ENCODE peak calls at places on chromosomes 13 and 19, in nine cellular contexts. D is RWPE1, Q is gastrocnemius medialis, X is brain microvascular endothelial cell, Y is tibial artery, I is left lung, T is mesothelial cell of epicardium, M is fibroblast of lung, K is suprapubic skin. P is an unnamed sample.
A peak's percentile ranks its signal among the peaks of the same experiment; 100 is the strongest.

GRCh38 chr13:44844786-44845185 is 144.5 kb downstream of the NUFIP1 start:
- DNase-seq in I (no peak), D (no peak), Q (no peak), X (no peak), M (no peak), T (no peak), K (no peak), Y (no peak), P (no peak)

GRCh38 chr19:43527860-43528622 is 1.0 kb upstream of the ETHE1 start:
- DNase-seq in T (no peak), X (no peak), I (no peak), K (no peak), Q (no peak), M (no peak), D (no peak), Y (peak; percentile 57), P (no peak)

GRCh38 chr19:1253514-1254080 is 5.2 kb downstream of the MIDN start:
- DNase-seq in I (no peak), X (no peak), K (no peak), Q (no peak), Y (peak; percentile 28), D (no peak), M (peak; percentile 86), T (no peak), P (no peak)

GRCh38 chr13:47168086-47168485 is 271.2 kb upstream of the HTR2A start:
- DNase-seq in M (peak; percentile 67), D (peak; percentile 29), I (no peak), X (peak; percentile 59), Y (no peak), K (no peak), Q (no peak), T (no peak), P (no peak)

GRCh38 chr13:82739881-82740280 is 1142.4 kb downstream of the SLITRK1 start:
- DNase-seq in T (no peak), D (no peak), X (peak; percentile 25), M (no peak), Q (no peak), Y (no peak), K (no peak), I (no peak), P (no peak)

GRCh38 chr13:30457306-30457891 is 8.3 kb downstream of the HMGB1 start:
- DNase-seq in Q (no peak), X (no peak), K (no peak), T (no peak), M (no peak), Y (no peak), I (no peak), D (no peak), P (no peak)

GRCh38 chr19:18611327-18612050 is 1.2 kb upstream of the TMEM59L start:
- DNase-seq in M (no peak), T (no peak), X (no peak), Q (no peak), Y (no peak), K (no peak), D (no peak), I (no peak), P (no peak)

GRCh38 chr19:52910648-52911047 is 12.6 kb downstream of the ZNF888 start:
- DNase-seq in I (no peak), D (no peak), Y (no peak), X (no peak), M (no peak), Q (no peak), K (no peak), T (no peak), P (no peak)

GRCh38 chr13:30463820-30464495 is 1.8 kb downstream of the HMGB1 start:
- DNase-seq in D (peak; percentile 19), Q (peak; percentile 37), K (peak; percentile 83), I (peak; percentile 67), X (peak; percentile 36), Y (peak; percentile 50), M (peak; percentile 62), T (no peak), P (no peak)

GRCh38 chr19:31515931-31516330 is 166.7 kb upstream of the TSHZ3 start:
- DNase-seq in Y (no peak), K (no peak), D (no peak), M (no peak), Q (no peak), X (no peak), T (peak; percentile 31), I (no peak), P (peak; percentile 68)

GRCh38 chr13:23736541-23736940 is 152.7 kb downstream of the MIPEP start:
- DNase-seq in D (no peak), T (no peak), X (no peak), Q (no peak), K (no peak), I (no peak), M (no peak), Y (no peak), P (no peak)

GRCh38 chr19:18946335-18946734 is 5.3 kb upstream of the HOMER3 start:
- DNase-seq in T (no peak), Y (no peak), Q (no peak), M (no peak), I (no peak), K (no peak), D (no peak), X (no peak), P (no peak)

GRCh38 chr19:48290341-48290922 is 20.6 kb downstream of the ZNF114 start:
- DNase-seq in X (peak; percentile 53), M (peak; percentile 78), D (peak; percentile 55), I (no peak), Q (no peak), Y (no peak), T (no peak), K (no peak), P (no peak)

GRCh38 chr13:113943821-113944565 is 29.9 kb downstream of the C13orf46 start:
- DNase-seq in Y (no peak), K (no peak), I (no peak), Q (no peak), M (no peak), T (no peak), X (no peak), D (no peak), P (no peak)

GRCh38 chr19:45506246-45506990 is 861 bp upstream of the VASP start:
- DNase-seq in Q (peak; percentile 93), D (peak; percentile 95), Y (peak; percentile 91), X (peak; percentile 92), T (peak; percentile 97), M (peak; percentile 91), K (peak; percentile 97), I (peak; percentile 97), P (peak; percentile 96)

GRCh38 chr13:85828094-85828684 is 29.0 kb upstream of the SLITRK6 start:
- DNase-seq in K (no peak), X (peak; percentile 6), T (no peak), Y (no peak), M (peak; percentile 4), D (peak; percentile 6), Q (no peak), I (no peak), P (no peak)

GRCh38 chr19:41447732-41448332 is 4.9 kb downstream of the ERICH4 start:
- DNase-seq in K (no peak), I (no peak), Y (no peak), D (no peak), Q (no peak), M (no peak), X (no peak), T (no peak), P (no peak)

GRCh38 chr13:49436890-49437289 is 7.0 kb downstream of the CAB39L start:
- DNase-seq in D (no peak), Y (peak; percentile 51), X (peak; percentile 31), M (peak; percentile 43), K (no peak), I (peak; percentile 37), Q (no peak), T (no peak), P (no peak)

GRCh38 chr19:42494321-42494720 is 34.0 kb downstream of the CEACAM1 start:
- DNase-seq in X (no peak), M (no peak), K (no peak), I (no peak), T (no peak), Y (no peak), D (no peak), Q (no peak), P (no peak)

GRCh38 chr19:16614941-16615340 is 13.1 kb downstream of the MED26 start:
- DNase-seq in T (no peak), X (no peak), D (peak; percentile 43), K (no peak), M (no peak), Y (no peak), I (no peak), Q (no peak), P (no peak)

GRCh38 chr19:16611121-16611520 is 16.9 kb downstream of the MED26 start:
- DNase-seq in D (peak; percentile 20), Y (no peak), M (no peak), K (no peak), Q (no peak), X (no peak), I (no peak), T (no peak), P (no peak)

GRCh38 chr19:16609511-16609910 is 18.5 kb downstream of the MED26 start:
- DNase-seq in X (no peak), Q (no peak), T (no peak), D (no peak), K (no peak), I (no peak), Y (no peak), M (no peak), P (no peak)

GRCh38 chr19:16613841-16614240 is 14.2 kb downstream of the MED26 start:
- DNase-seq in T (no peak), K (no peak), Q (no peak), M (no peak), I (no peak), D (no peak), X (no peak), Y (no peak), P (no peak)

GRCh38 chr19:16612631-16613030 is 15.4 kb downstream of the MED26 start:
- DNase-seq in M (no peak), X (no peak), Q (no peak), D (no peak), Y (no peak), K (no peak), T (no peak), I (no peak), P (no peak)
- TF ChIP-seq CTCF in M (no peak), X (no peak), Q (no peak), D (no peak), Y (no peak), K (no peak), T (no peak), I (no peak), P (no peak)

GRCh38 chr19:50255115-50255514 is 51.7 kb downstream of the MYH14 start:
- DNase-seq in X (no peak), K (no peak), M (no peak), Q (no peak), D (no peak), Y (no peak), T (no peak), I (no peak), P (no peak)
- TF ChIP-seq CTCF in X (no peak), K (no peak), M (no peak), Q (no peak), D (no peak), Y (no peak), T (peak; percentile 10), I (no peak), P (no peak)

GRCh38 chr13:76991796-76992547 is at the start of gene CLN5:
- DNase-seq in D (peak; percentile 86), M (peak; percentile 92), Y (peak; percentile 92), K (peak; percentile 95), Q (peak; percentile 92), X (peak; percentile 87), T (peak; percentile 89), I (peak; percentile 96), P (peak; percentile 98)
- TF ChIP-seq CTCF in D (no peak), M (no peak), Y (no peak), K (no peak), Q (peak; percentile 11), X (no peak), T (no peak), I (no peak), P (no peak)

GRCh38 chr19:2540646-2541454 is 64.9 kb downstream of the GADD45B start:
- DNase-seq in Q (peak; percentile 74), X (peak; percentile 97), K (peak; percentile 96), I (peak; percentile 89), T (peak; percentile 94), Y (peak; percentile 86), M (peak; percentile 99), D (peak; percentile 95), P (peak; percentile 97)
- TF ChIP-seq CTCF in Q (peak; percentile 24), X (peak; percentile 55), K (no peak), I (no peak), T (no peak), Y (peak; percentile 31), M (peak; percentile 17), D (no peak), P (peak; percentile 45)

P was measured in osteocyte.